ENCODE peak calls at places on chromosomes 5 and 9, in nine cellular contexts. One of them, this sample, is unnamed.

GRCh38 chr5:58451732-58452565 is 7.9 kb downstream of the PLK2 start:
- DNase-seq in stomach: no peak
- DNase-seq in breast epithelium: no peak
- DNase-seq in transverse colon: no peak
- DNase-seq in suprapubic skin: no peak
- DNase-seq in prostate gland: no peak
- DNase-seq in HepG2: no peak
- DNase-seq in HCT116: no peak
- DNase-seq in spleen: no peak
- DNase-seq in this sample: no peak

GRCh38 chr5:159905496-159905895 is 10.8 kb upstream of the ADRA1B start:
- DNase-seq in stomach: no peak
- DNase-seq in breast epithelium: no peak
- DNase-seq in transverse colon: peak; percentile 60
- DNase-seq in suprapubic skin: no peak
- DNase-seq in prostate gland: no peak
- DNase-seq in HepG2: no peak
- DNase-seq in HCT116: peak; percentile 92
- DNase-seq in spleen: no peak
- DNase-seq in this sample: no peak

GRCh38 chr9:16202913-16203734 is 650.3 kb downstream of the CCDC171 start:
- DNase-seq in stomach: no peak
- DNase-seq in breast epithelium: no peak
- DNase-seq in transverse colon: no peak
- DNase-seq in suprapubic skin: no peak
- DNase-seq in prostate gland: no peak
- DNase-seq in HepG2: no peak
- DNase-seq in HCT116: no peak
- DNase-seq in spleen: no peak
- DNase-seq in this sample: no peak

GRCh38 chr5:74953601-74953960 is 87.4 kb upstream of the FAM169A start:
- DNase-seq in stomach: no peak
- DNase-seq in breast epithelium: no peak
- DNase-seq in transverse colon: no peak
- DNase-seq in suprapubic skin: no peak
- DNase-seq in prostate gland: no peak
- DNase-seq in HepG2: no peak
- DNase-seq in HCT116: no peak
- DNase-seq in spleen: no peak
- DNase-seq in this sample: no peak

GRCh38 chr9:32926901-32927300 is 74.5 kb downstream of the APTX start:
- DNase-seq in stomach: no peak
- DNase-seq in breast epithelium: no peak
- DNase-seq in transverse colon: no peak
- DNase-seq in suprapubic skin: no peak
- DNase-seq in prostate gland: no peak
- DNase-seq in HepG2: no peak
- DNase-seq in HCT116: no peak
- DNase-seq in spleen: no peak
- DNase-seq in this sample: no peak

GRCh38 chr5:5341531-5342292 is 80.8 kb upstream of the ICE1 start:
- DNase-seq in stomach: no peak
- DNase-seq in breast epithelium: no peak
- DNase-seq in transverse colon: no peak
- DNase-seq in suprapubic skin: no peak
- DNase-seq in prostate gland: no peak
- DNase-seq in HepG2: no peak
- DNase-seq in HCT116: no peak
- DNase-seq in spleen: no peak
- DNase-seq in this sample: no peak

GRCh38 chr9:126857261-126857960 is 3.0 kb upstream of the ZBTB34 start:
- DNase-seq in stomach: peak; percentile 78
- DNase-seq in breast epithelium: no peak
- DNase-seq in transverse colon: no peak
- DNase-seq in suprapubic skin: no peak
- DNase-seq in prostate gland: peak; percentile 68
- DNase-seq in HepG2: no peak
- DNase-seq in HCT116: no peak
- DNase-seq in spleen: no peak
- DNase-seq in this sample: no peak

GRCh38 chr9:134395727-134396257 is 69.5 kb downstream of the RXRA start:
- DNase-seq in stomach: no peak
- DNase-seq in breast epithelium: no peak
- DNase-seq in transverse colon: no peak
- DNase-seq in suprapubic skin: no peak
- DNase-seq in prostate gland: no peak
- DNase-seq in HepG2: no peak
- DNase-seq in HCT116: no peak
- DNase-seq in spleen: no peak
- DNase-seq in this sample: no peak

GRCh38 chr5:175261098-175261497 is 182.9 kb downstream of the DRD1 start:
- DNase-seq in stomach: no peak
- DNase-seq in breast epithelium: no peak
- DNase-seq in transverse colon: no peak
- DNase-seq in suprapubic skin: no peak
- DNase-seq in prostate gland: no peak
- DNase-seq in HepG2: no peak
- DNase-seq in HCT116: no peak
- DNase-seq in spleen: no peak
- DNase-seq in this sample: no peak

GRCh38 chr9:23314247-23314646 is 511.8 kb downstream of the ELAVL2 start:
- DNase-seq in stomach: no peak
- DNase-seq in breast epithelium: no peak
- DNase-seq in transverse colon: no peak
- DNase-seq in suprapubic skin: no peak
- DNase-seq in prostate gland: no peak
- DNase-seq in HepG2: no peak
- DNase-seq in HCT116: no peak
- DNase-seq in spleen: no peak
- DNase-seq in this sample: no peak

GRCh38 chr9:121225240-121225639 is 23.6 kb upstream of the RAB14 start:
- DNase-seq in stomach: no peak
- DNase-seq in breast epithelium: no peak
- DNase-seq in transverse colon: no peak
- DNase-seq in suprapubic skin: no peak
- DNase-seq in prostate gland: no peak
- DNase-seq in HepG2: no peak
- DNase-seq in HCT116: no peak
- DNase-seq in spleen: no peak
- DNase-seq in this sample: no peak

GRCh38 chr5:128196791-128197190 is 113.2 kb downstream of the SLC12A2 start:
- DNase-seq in stomach: no peak
- DNase-seq in breast epithelium: no peak
- DNase-seq in transverse colon: no peak
- DNase-seq in suprapubic skin: no peak
- DNase-seq in prostate gland: no peak
- DNase-seq in HepG2: no peak
- DNase-seq in HCT116: no peak
- DNase-seq in spleen: no peak
- DNase-seq in this sample: no peak

GRCh38 chr5:107285772-107286171 is 385.0 kb downstream of the EFNA5 start:
- DNase-seq in stomach: no peak
- DNase-seq in breast epithelium: no peak
- DNase-seq in transverse colon: no peak
- DNase-seq in suprapubic skin: no peak
- DNase-seq in prostate gland: no peak
- DNase-seq in HepG2: no peak
- DNase-seq in HCT116: no peak
- DNase-seq in spleen: no peak
- DNase-seq in this sample: no peak

GRCh38 chr5:53288511-53288910 is 179.0 kb upstream of the MOCS2 start:
- DNase-seq in stomach: no peak
- DNase-seq in breast epithelium: no peak
- DNase-seq in transverse colon: no peak
- DNase-seq in suprapubic skin: no peak
- DNase-seq in prostate gland: no peak
- DNase-seq in HepG2: no peak
- DNase-seq in HCT116: no peak
- DNase-seq in spleen: no peak
- DNase-seq in this sample: no peak

GRCh38 chr9:88971131-88971960 is 19.9 kb upstream of the S1PR3 start:
- DNase-seq in stomach: no peak
- DNase-seq in breast epithelium: no peak
- DNase-seq in transverse colon: no peak
- DNase-seq in suprapubic skin: no peak
- DNase-seq in prostate gland: no peak
- DNase-seq in HepG2: no peak
- DNase-seq in HCT116: no peak
- DNase-seq in spleen: no peak
- DNase-seq in this sample: no peak

DNA sequence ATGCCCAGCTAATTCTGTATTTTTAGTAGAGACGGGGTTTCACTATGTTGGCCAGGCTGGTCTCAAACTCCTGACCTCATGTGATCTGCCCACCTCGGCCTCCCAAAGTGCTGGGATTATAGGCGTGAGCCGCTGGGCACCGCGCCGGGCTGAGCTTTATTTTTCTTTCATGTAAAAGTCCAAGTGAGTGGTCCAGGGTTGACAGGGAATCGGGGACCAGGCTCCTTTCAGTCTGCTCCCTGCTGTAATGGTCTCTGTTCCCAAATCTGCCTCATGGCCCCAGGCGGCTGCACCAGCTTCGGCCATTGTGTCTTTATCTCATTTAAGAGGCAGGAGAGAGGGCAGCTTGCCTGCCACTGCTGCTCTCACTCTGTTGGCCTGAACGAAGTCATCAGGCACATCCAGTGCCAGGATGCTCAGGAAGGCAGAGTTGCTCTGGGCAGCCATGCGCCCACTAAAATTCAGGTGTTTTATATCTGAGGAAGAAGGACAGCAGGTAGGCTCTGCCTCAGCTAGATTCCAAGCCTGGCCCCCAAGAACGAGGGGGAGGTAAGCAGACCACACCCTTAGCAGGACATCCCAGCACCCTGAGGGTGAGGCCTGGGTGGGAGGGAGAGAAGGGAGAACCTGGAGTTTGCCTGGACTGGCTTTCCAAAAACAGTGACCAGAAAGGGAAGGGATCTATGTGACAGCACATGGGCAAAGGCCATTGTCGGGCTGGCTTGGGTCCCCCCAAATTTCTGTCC is 1.7 kb upstream of the CCDC183 start:
- DNase-seq in stomach: no peak
- DNase-seq in breast epithelium: no peak
- DNase-seq in transverse colon: no peak
- DNase-seq in suprapubic skin: no peak
- DNase-seq in prostate gland: no peak
- DNase-seq in HepG2: no peak
- DNase-seq in HCT116: no peak
- DNase-seq in spleen: no peak
- DNase-seq in this sample: no peak
- TF ChIP-seq POLR2A in stomach: no peak
- TF ChIP-seq POLR2A in breast epithelium: no peak
- TF ChIP-seq POLR2A in transverse colon: no peak
- TF ChIP-seq POLR2A in suprapubic skin: no peak
- TF ChIP-seq POLR2A in prostate gland: no peak
- TF ChIP-seq POLR2A in HepG2: no peak
- TF ChIP-seq POLR2A in HCT116: no peak
- TF ChIP-seq POLR2A in spleen: no peak
- TF ChIP-seq POLR2A in this sample: no peak

DNA sequence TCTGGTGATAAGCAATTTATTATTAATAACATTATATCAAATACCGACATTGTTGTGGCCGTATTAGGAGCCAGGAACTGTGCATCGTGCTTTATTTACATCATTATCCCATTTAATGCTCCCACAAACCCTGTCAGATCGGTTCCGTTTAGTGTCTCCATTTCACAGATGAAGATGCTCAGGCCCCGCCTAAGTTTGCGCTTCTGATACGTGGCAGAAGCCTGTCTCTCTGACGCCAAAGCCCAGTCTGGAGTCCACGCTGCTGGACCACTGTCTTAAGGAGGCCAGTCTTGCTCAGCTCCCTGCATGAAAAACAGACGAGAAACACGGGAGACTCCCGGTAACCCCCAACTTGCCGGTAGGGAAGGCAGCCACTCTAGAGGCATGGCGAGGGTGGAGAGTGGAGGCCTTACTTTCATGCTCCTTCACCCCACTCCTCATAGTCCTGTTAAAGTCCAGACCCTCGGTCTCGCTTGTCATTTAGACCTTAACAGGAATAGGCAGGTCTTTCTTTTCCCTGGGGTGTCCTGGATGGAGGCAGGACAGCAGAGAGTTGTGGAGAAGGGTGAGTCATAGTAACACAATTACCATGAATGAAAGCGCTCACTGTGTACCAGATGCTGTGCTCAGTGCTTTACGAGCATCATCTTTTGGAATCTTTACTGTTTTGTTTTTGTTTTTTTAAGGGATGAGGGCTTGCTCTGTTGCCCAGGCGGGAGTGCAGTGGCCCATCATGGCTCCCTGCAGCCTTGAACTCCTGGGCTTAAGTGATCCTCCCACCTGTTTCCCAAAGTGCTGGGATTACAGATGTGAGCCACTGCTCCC is 872 bp downstream of the TXNDC15 start:
- DNase-seq in stomach: peak; percentile 42
- DNase-seq in breast epithelium: no peak
- DNase-seq in transverse colon: peak; percentile 67
- DNase-seq in suprapubic skin: no peak
- DNase-seq in prostate gland: peak; percentile 14
- DNase-seq in HepG2: peak; percentile 48
- DNase-seq in HCT116: no peak
- DNase-seq in spleen: peak; percentile 82
- DNase-seq in this sample: peak; percentile 93
- TF ChIP-seq POLR2AphosphoS5 in stomach: no peak
- TF ChIP-seq POLR2AphosphoS5 in breast epithelium: no peak
- TF ChIP-seq POLR2AphosphoS5 in transverse colon: no peak
- TF ChIP-seq POLR2AphosphoS5 in suprapubic skin: no peak
- TF ChIP-seq POLR2AphosphoS5 in prostate gland: no peak
- TF ChIP-seq POLR2AphosphoS5 in HepG2: no peak
- TF ChIP-seq POLR2AphosphoS5 in HCT116: no peak
- TF ChIP-seq POLR2AphosphoS5 in spleen: no peak
- TF ChIP-seq POLR2AphosphoS5 in this sample: no peak

DNA sequence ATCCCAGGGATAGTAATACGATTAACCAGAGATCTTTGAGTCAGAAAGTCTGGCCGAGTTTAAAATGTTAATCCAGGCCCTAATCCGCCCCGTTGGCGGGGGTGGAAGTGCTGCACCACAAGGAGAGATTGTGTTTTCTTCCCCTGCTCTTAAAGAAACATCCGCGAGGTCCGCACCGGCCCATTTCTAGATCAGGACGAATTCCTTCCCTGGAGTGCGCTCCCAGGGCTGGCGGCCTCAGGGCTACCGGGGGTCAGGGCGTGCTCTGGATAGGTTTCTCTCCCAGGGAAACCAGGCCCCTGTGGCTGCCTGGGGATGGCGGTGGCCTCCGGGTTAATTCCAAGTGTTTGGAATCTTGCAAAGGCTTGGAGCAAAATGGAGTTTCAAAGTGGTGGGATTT is 9.4 kb upstream of the NEUROG1 start:
- DNase-seq in stomach: no peak
- DNase-seq in breast epithelium: no peak
- DNase-seq in transverse colon: no peak
- DNase-seq in suprapubic skin: no peak
- DNase-seq in prostate gland: no peak
- DNase-seq in HepG2: no peak
- DNase-seq in HCT116: no peak
- DNase-seq in spleen: no peak
- DNase-seq in this sample: no peak
- H3K4me3 ChIP-seq in stomach: peak overlapping the region; percentile 50
- H3K4me3 ChIP-seq in breast epithelium: no peak overlapping the region
- H3K4me3 ChIP-seq in transverse colon: no peak overlapping the region
- H3K4me3 ChIP-seq in suprapubic skin: no peak overlapping the region
- H3K4me3 ChIP-seq in prostate gland: no peak overlapping the region
- H3K4me3 ChIP-seq in HepG2: no peak overlapping the region
- H3K4me3 ChIP-seq in HCT116: no peak overlapping the region
- H3K4me3 ChIP-seq in spleen: no peak overlapping the region
- H3K4me3 ChIP-seq in this sample: no peak overlapping the region

GRCh38 chr9:110255417-110256141 is 728 bp downstream of the TXN start:
- DNase-seq in stomach: peak; percentile 73
- DNase-seq in breast epithelium: peak; percentile 72
- DNase-seq in transverse colon: peak; percentile 78
- DNase-seq in suprapubic skin: peak; percentile 88
- DNase-seq in prostate gland: peak; percentile 55
- DNase-seq in HepG2: peak; percentile 29
- DNase-seq in HCT116: no peak
- DNase-seq in spleen: peak; percentile 93
- DNase-seq in this sample: no peak
- TF ChIP-seq POLR2A in stomach: no peak
- TF ChIP-seq POLR2A in breast epithelium: peak; percentile 13
- TF ChIP-seq POLR2A in transverse colon: peak; percentile 68
- TF ChIP-seq POLR2A in suprapubic skin: peak; percentile 21
- TF ChIP-seq POLR2A in prostate gland: peak; percentile 53
- TF ChIP-seq POLR2A in HepG2: peak; percentile 26
- TF ChIP-seq POLR2A in HCT116: no peak
- TF ChIP-seq POLR2A in spleen: no peak
- TF ChIP-seq POLR2A in this sample: peak; percentile 33

This sample was measured in vagina.